ENCODE peak calls at places on chromosomes 16 and 17, in seven cellular contexts. F, U, Q, J, P, S and G are unnamed samples.

GRCh38 chr17:74852237-74853047 is 7.2 kb downstream of the GRIN2C start:
- DNase-seq in F (peak; percentile 75), U (no peak), Q (no peak), J (peak; percentile 68), P (no peak), S (no peak), G (peak; percentile 72)

GRCh38 chr17:41500131-41500911 is 5.1 kb downstream of the KRT13 start:
- DNase-seq in F (no peak), U (peak; percentile 50), Q (peak; percentile 70), J (no peak), P (no peak), S (no peak), G (no peak)

GRCh38 chr17:52606098-52606497 is 447.6 kb upstream of the CA10 start:
- DNase-seq in F (peak; percentile 60), U (no peak), Q (no peak), J (no peak), P (no peak), S (no peak), G (no peak)

GRCh38 chr17:57931488-57932137 is 23.6 kb downstream of the CUEDC1 start:
- DNase-seq in F (no peak), U (no peak), Q (no peak), J (no peak), P (no peak), S (no peak), G (no peak)

GRCh38 chr17:4219241-4219640 is 44.5 kb downstream of the ANKFY1 start:
- DNase-seq in F (no peak), U (no peak), Q (no peak), J (no peak), P (no peak), S (no peak), G (no peak)

GRCh38 chr17:72948115-72948514 is 144.4 kb downstream of the SLC39A11 start:
- DNase-seq in F (no peak), U (no peak), Q (no peak), J (no peak), P (no peak), S (no peak), G (no peak)

GRCh38 chr16:27025581-27025980 is 41.1 kb upstream of the C16orf82 start:
- DNase-seq in F (no peak), U (peak; percentile 4), Q (no peak), J (no peak), P (no peak), S (no peak), G (no peak)

GRCh38 chr17:61396586-61397085 is 3.0 kb upstream of the TBX2 start:
- DNase-seq in F (peak; percentile 46), U (no peak), Q (no peak), J (no peak), P (no peak), S (no peak), G (no peak)

GRCh38 chr16:1538804-1539520 is 5.5 kb downstream of the TMEM204 start:
- DNase-seq in F (peak; percentile 83), U (peak; percentile 24), Q (no peak), J (peak; percentile 21), P (no peak), S (no peak), G (no peak)

GRCh38 chr17:55161935-55162555 is 102.7 kb upstream of the HLF start:
- DNase-seq in F (peak; percentile 47), U (peak; percentile 56), Q (peak; percentile 80), J (no peak), P (no peak), S (no peak), G (no peak)

GRCh38 chr17:5049314-5049819 is 14.1 kb upstream of the SLC52A1 start:
- DNase-seq in F (no peak), U (no peak), Q (no peak), J (peak; percentile 58), P (no peak), S (no peak), G (no peak)

GRCh38 chr17:64005734-64006167 is 7.6 kb downstream of the PRR29 start:
- DNase-seq in F (peak; percentile 95), U (peak; percentile 56), Q (no peak), J (no peak), P (no peak), S (no peak), G (no peak)

GRCh38 chr17:73369126-73369525 is 57.3 kb upstream of the CDC42EP4 start:
- DNase-seq in F (no peak), U (no peak), Q (no peak), J (no peak), P (no peak), S (no peak), G (no peak)

GRCh38 chr17:58089111-58089510 is 5.9 kb downstream of the DYNLL2 start:
- DNase-seq in F (no peak), U (no peak), Q (no peak), J (no peak), P (no peak), S (no peak), G (no peak)

GRCh38 chr16:81155769-81156168 is 59.6 kb upstream of the GCSH start:
- DNase-seq in F (no peak), U (no peak), Q (no peak), J (no peak), P (no peak), S (no peak), G (no peak)

GRCh38 chr16:47574091-47575054 is 113.2 kb downstream of the PHKB start:
- DNase-seq in F (peak; percentile 33), U (no peak), Q (no peak), J (peak; percentile 53), P (no peak), S (peak; percentile 14), G (peak; percentile 16)

GRCh38 chr17:50865868-50866260 is 290 bp downstream of the TOB1 start:
- DNase-seq in F (no peak), U (no peak), Q (no peak), J (no peak), P (no peak), S (no peak), G (peak; percentile 22)

GRCh38 chr17:74329378-74329777 is 3.4 kb downstream of the KIF19 start:
- DNase-seq in F (no peak), U (no peak), Q (no peak), J (no peak), P (no peak), S (no peak), G (no peak)

GRCh38 chr16:56388209-56388608 is 37.1 kb downstream of the AMFR start:
- DNase-seq in F (no peak), U (no peak), Q (no peak), J (no peak), P (no peak), S (no peak), G (no peak)

GRCh38 chr17:42456223-42457106 is 2.2 kb upstream of the ATP6V0A1 start:
- DNase-seq in F (no peak), U (peak; percentile 16), Q (no peak), J (no peak), P (no peak), S (no peak), G (no peak)